ENCODE peak calls at places on chromosomes 5 and 9, in six cellular contexts. G, W, R, P, B and C are unnamed samples.

GRCh38 chr5:32504923-32505596 is 60.5 kb upstream of the ZFR start:
- DNase-seq in G (no peak), W (peak; percentile 52), R (no peak), P (peak; percentile 11), B (no peak), C (no peak)

GRCh38 chr5:153043876-153044275 is 446.6 kb upstream of the GRIA1 start:
- DNase-seq in G (no peak), W (no peak), R (no peak), P (no peak), B (no peak), C (peak; percentile 99)

GRCh38 chr9:3924145-3924544 is 375.7 kb downstream of the GLIS3 start:
- DNase-seq in G (no peak), W (no peak), R (no peak), P (no peak), B (no peak), C (no peak)

GRCh38 chr5:83925952-83926351 is 205.3 kb upstream of the HAPLN1 start:
- DNase-seq in G (no peak), W (no peak), R (no peak), P (no peak), B (no peak), C (no peak)

GRCh38 chr9:36450110-36450732 is 50.2 kb upstream of the RNF38 start:
- DNase-seq in G (peak; percentile 72), W (no peak), R (no peak), P (peak; percentile 37), B (no peak), C (no peak)

GRCh38 chr5:43305948-43306563 is 7.2 kb downstream of the HMGCS1 start:
- DNase-seq in G (peak; percentile 88), W (no peak), R (no peak), P (no peak), B (no peak), C (no peak)

GRCh38 chr9:33227013-33227398 is 13.0 kb upstream of the SPINK4 start:
- DNase-seq in G (no peak), W (peak; percentile 35), R (peak; percentile 84), P (no peak), B (no peak), C (no peak)

GRCh38 chr5:109413463-109413862 is 3.7 kb upstream of the PJA2 start:
- DNase-seq in G (no peak), W (no peak), R (no peak), P (peak; percentile 21), B (no peak), C (no peak)

GRCh38 chr5:15850536-15850935 is 329.1 kb downstream of the MARCHF11 start:
- DNase-seq in G (no peak), W (no peak), R (no peak), P (no peak), B (no peak), C (no peak)

GRCh38 chr5:15852217-15852616 is 327.4 kb downstream of the MARCHF11 start:
- DNase-seq in G (no peak), W (no peak), R (no peak), P (no peak), B (no peak), C (no peak)

GRCh38 chr5:15852949-15853348 is 326.6 kb downstream of the MARCHF11 start:
- DNase-seq in G (no peak), W (no peak), R (no peak), P (no peak), B (no peak), C (no peak)

GRCh38 chr5:15850939-15851341 is 328.7 kb downstream of the MARCHF11 start:
- DNase-seq in G (no peak), W (no peak), R (no peak), P (no peak), B (no peak), C (no peak)
- H3K27ac ChIP-seq in G (no peak overlapping the region), W (no peak overlapping the region), R (no peak overlapping the region), P (no peak overlapping the region), B (no peak overlapping the region), C (no peak overlapping the region)

DNA sequence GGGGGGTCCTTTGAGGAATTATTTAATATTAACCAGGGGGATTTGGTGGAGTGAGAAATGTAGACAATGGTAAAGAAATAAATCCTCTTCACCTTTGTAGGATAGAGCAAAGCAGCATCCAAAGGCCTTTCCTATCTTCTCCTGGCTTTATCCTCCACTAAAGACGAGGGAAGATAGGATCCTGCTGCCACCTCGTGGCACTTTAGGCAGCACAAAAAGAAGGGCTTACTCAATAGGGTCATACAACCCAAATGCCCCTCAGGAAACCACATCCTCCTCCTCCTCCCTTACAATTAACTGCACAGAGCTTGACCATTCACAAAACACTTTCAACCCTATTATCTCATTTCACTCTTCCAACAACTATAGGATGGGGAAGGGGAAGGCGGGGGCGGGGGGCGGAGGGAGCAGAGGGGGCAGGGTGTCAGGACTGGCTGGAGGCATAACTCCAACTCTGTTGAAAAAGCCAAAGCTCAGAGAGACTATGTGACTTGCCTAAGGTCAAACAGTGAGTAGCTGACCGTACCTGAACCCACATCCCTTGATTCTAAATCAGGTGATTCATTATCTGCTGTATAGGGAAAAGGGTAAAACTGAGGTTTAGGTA is 45.4 kb upstream of the MYOT start:
- DNase-seq in G (peak; percentile 70), W (peak; percentile 29), R (no peak), P (peak; percentile 4), B (no peak), C (peak; percentile 13)
- TF ChIP-seq CTCF in G (peak; percentile 65), W (peak; percentile 52), R (peak; percentile 11), P (no peak), B (no peak), C (peak; percentile 62)

DNA sequence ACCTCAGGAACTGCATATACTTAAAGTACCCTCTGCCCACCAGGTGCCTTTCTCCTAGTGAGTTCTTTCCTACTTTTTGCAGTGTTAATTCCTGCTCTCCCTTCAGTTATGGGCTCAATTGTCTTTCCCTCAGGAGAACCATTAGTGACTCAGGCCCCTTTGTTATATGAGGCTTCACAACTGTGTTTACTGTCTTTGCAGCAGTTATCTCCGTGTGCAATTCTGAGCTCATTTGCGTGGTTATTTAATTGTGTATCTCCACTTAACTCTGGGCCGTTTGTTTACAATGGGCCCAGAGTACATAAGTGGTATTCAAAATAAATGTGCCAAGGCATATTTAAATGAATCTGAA is 9.6 kb downstream of the FBXO38 start:
- DNase-seq in G (no peak), W (no peak), R (no peak), P (no peak), B (no peak), C (no peak)
- H3K27ac ChIP-seq in G (no peak overlapping the region), W (no peak overlapping the region), R (no peak overlapping the region), P (no peak overlapping the region), B (no peak overlapping the region), C (no peak overlapping the region)

DNA sequence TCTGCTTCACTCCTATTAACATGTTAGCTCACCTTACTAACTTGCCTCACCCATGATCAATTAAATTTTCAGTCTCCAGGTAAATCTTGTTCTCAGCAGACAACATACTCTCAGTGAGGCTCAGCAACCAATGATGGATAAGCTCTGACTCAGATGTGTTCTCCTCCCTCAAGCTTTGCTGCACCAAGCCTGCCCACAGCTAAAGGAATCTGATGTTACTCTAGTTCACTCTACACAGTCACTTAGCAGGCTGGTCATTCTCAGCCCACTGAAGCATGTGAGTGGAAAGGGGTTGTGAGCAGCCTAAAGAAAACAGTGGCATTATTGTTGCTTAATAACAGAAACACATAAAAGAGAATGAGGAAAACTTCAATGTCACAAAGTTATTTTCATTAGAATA is 37.3 kb upstream of the CTNND2 start:
- DNase-seq in G (no peak), W (no peak), R (no peak), P (peak; percentile 77), B (no peak), C (peak; percentile 20)
- TF ChIP-seq CTCF in G (no peak), W (no peak), R (no peak), P (no peak), B (no peak), C (no peak)

GRCh38 chr5:171648279-171648774 is 137.3 kb upstream of the SMIM23 start:
- DNase-seq in G (no peak), W (no peak), R (no peak), P (no peak), B (no peak), C (no peak)
- H3K27ac ChIP-seq in G (no peak overlapping the region), W (no peak overlapping the region), R (no peak overlapping the region), P (no peak overlapping the region), B (no peak overlapping the region), C (no peak overlapping the region)

DNA sequence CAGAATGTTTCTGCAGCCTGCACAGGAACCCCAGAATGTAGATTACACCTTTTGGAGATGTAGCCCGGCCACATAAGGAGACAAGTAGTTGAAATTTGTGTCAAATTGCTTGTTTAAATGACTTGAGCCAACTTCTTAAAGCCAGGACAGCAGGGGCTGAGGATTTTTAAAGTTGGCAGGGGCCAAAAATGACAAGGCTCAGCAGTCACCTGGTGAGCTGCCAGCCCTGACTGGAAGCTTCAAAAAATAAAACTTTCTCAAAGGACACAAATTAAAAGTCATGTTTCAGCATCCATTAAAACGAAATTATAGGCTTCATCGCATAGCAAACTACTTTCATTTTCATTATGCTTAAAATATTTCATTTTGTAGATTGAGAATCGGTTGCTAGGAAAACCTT is 340.3 kb upstream of the WWC1 start:
- DNase-seq in G (no peak), W (no peak), R (no peak), P (peak; percentile 53), B (no peak), C (no peak)
- TF ChIP-seq CTCF in G (no peak), W (no peak), R (no peak), P (no peak), B (no peak), C (no peak)

DNA sequence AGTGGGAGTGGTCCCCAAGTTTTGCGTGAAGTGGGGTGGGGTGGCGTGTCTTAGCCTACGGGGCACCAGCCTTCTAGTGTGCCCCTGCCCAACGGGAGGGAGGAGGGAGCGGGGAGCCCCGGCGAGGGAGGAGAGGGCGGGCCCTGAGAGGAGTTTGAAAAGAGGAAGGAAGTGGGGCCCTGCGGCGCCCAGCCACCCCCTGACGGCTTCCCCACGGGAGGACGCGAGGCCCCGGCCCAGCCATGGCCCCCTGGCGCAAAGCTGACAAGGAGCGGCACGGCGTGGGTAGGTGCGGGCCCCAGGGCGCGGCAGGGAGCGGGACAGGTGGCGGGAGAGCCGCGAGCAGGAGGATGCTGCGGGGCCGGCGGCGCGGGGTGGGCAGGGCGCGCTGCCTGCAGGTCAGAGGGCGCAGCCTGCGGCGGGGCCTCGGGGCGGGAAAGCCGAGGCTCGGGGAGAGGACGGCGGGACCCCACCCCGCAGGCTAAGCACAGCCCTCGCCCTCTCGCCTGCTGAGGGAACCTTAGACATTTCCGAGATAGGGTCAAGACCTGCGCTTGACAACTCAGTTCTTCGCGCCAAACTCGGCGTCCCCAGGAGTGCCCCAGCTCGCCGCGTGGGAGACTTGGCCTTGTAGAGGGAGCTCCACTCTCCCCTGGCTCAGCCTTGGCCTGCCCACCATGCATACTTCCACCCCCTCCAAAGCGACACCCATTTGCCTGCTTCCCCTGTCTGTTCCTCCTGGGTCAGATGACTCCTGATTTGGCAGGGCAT is at the start of gene DOCK2:
- DNase-seq in G (no peak), W (peak; percentile 53), R (peak; percentile 87), P (no peak), B (peak; percentile 74), C (no peak)
- H3K27ac ChIP-seq in G (no peak within 1 kb of the TSS), W (no peak within 1 kb of the TSS), R (peak within 1 kb of the TSS; percentile 89), P (no peak within 1 kb of the TSS), B (peak within 1 kb of the TSS; percentile 76), C (no peak within 1 kb of the TSS)

GRCh38 chr5:150154618-150155134 is 969 bp downstream of the PDGFRB start:
- DNase-seq in G (no peak), W (no peak), R (no peak), P (no peak), B (no peak), C (no peak)
- TF ChIP-seq CTCF in G (no peak), W (no peak), R (no peak), P (no peak), B (no peak), C (no peak)